ENCODE peak calls at places on chromosomes 6 and 20, in five cellular contexts. V, X, G, B and O are unnamed samples.

GRCh38 chr6:26155066-26155925 is 68.1 kb downstream of the HFE start:
- DNase-seq in V (no peak), X (no peak), G (no peak), B (peak), O (no peak)

GRCh38 chr6:38169826-38170526 is 350.4 kb downstream of the ZFAND3 start:
- DNase-seq in V (no peak), X (no peak), G (no peak), B (no peak), O (peak)

GRCh38 chr20:62962891-62963613 is 10.5 kb downstream of the SLC17A9 start:
- DNase-seq in V (no peak), X (no peak), G (no peak), B (no peak), O (no peak)

GRCh38 chr6:131268303-131268702 is 133.0 kb downstream of the AKAP7 start:
- DNase-seq in V (no peak), X (no peak), G (no peak), B (no peak), O (no peak)

GRCh38 chr6:139161169-139161568 is 26.3 kb downstream of the HECA start:
- DNase-seq in V (no peak), X (no peak), G (peak), B (no peak), O (no peak)

GRCh38 chr20:63969851-63970713 is at the start of gene ZNF512B:
- DNase-seq in V (peak), X (peak), G (no peak), B (peak), O (no peak)

GRCh38 chr6:117477988-117478852 is 4.3 kb upstream of the DCBLD1 start:
- DNase-seq in V (no peak), X (no peak), G (no peak), B (peak), O (no peak)

GRCh38 chr20:24389686-24390085 is 79.7 kb upstream of the SYNDIG1 start:
- DNase-seq in V (no peak), X (no peak), G (no peak), B (no peak), O (no peak)

GRCh38 chr6:125639621-125640020 is 109.8 kb upstream of the HEY2 start:
- DNase-seq in V (no peak), X (no peak), G (no peak), B (no peak), O (no peak)

GRCh38 chr20:54642733-54643667 is 167.6 kb downstream of the DOK5 start:
- DNase-seq in V (no peak), X (no peak), G (peak), B (no peak), O (no peak)

GRCh38 chr6:105345506-105345905 is 57.4 kb downstream of the PREP start:
- DNase-seq in V (no peak), X (no peak), G (no peak), B (no peak), O (no peak)

GRCh38 chr6:161010418-161010817 is 18.8 kb downstream of the MAP3K4 start:
- DNase-seq in V (peak), X (no peak), G (peak), B (no peak), O (no peak)

GRCh38 chr20:55094353-55094861 is 619.0 kb downstream of the DOK5 start:
- DNase-seq in V (no peak), X (no peak), G (no peak), B (no peak), O (no peak)

GRCh38 chr6:137496392-137496767 is 2.2 kb upstream of the OLIG3 start:
- DNase-seq in V (no peak), X (no peak), G (no peak), B (no peak), O (no peak)

GRCh38 chr6:137646506-137646905 is 152.3 kb upstream of the OLIG3 start:
- DNase-seq in V (no peak), X (no peak), G (no peak), B (no peak), O (no peak)

GRCh38 chr6:113859349-113860164 is 2.4 kb downstream of the MARCKS start:
- DNase-seq in V (no peak), X (no peak), G (peak), B (peak), O (no peak)

GRCh38 chr20:49323622-49324238 is 45.9 kb upstream of the ZNFX1 start:
- DNase-seq in V (peak), X (no peak), G (peak), B (peak), O (no peak)

GRCh38 chr6:116159782-116160524 is 34.0 kb upstream of the COL10A1 start:
- DNase-seq in V (no peak), X (no peak), G (peak), B (no peak), O (no peak)

GRCh38 chr6:18308070-18308735 is 43.9 kb upstream of the DEK start:
- DNase-seq in V (peak), X (no peak), G (peak), B (no peak), O (no peak)

GRCh38 chr20:20425785-20426471 is 58.0 kb downstream of the INSM1 start:
- DNase-seq in V (no peak), X (no peak), G (no peak), B (no peak), O (no peak)

GRCh38 chr6:15396808-15397207 is 150.9 kb downstream of the JARID2 start:
- DNase-seq in V (no peak), X (no peak), G (no peak), B (no peak), O (peak)

GRCh38 chr6:72464791-72465691 is 156.8 kb upstream of the KCNQ5 start:
- DNase-seq in V (no peak), X (no peak), G (peak), B (peak), O (no peak)

GRCh38 chr6:108699290-108700041 is 138.7 kb downstream of the FOXO3 start:
- DNase-seq in V (no peak), X (no peak), G (no peak), B (no peak), O (no peak)

GRCh38 chr6:15508363-15509330 is 154.2 kb downstream of the DTNBP1 start:
- DNase-seq in V (no peak), X (no peak), G (no peak), B (no peak), O (no peak)

GRCh38 chr6:119285908-119286625 is 63.5 kb downstream of the MAN1A1 start:
- DNase-seq in V (no peak), X (no peak), G (peak), B (no peak), O (no peak)

GRCh38 chr6:89818977-89819335 is 638 bp downstream of the MDN1 start:
- DNase-seq in V (no peak), X (no peak), G (peak), B (peak), O (no peak)

GRCh38 chr6:67640462-67640861 is 994.6 kb upstream of the ADGRB3 start:
- DNase-seq in V (no peak), X (no peak), G (peak), B (no peak), O (no peak)

GRCh38 chr6:110158479-110158878 is 21.0 kb downstream of the WASF1 start:
- DNase-seq in V (no peak), X (no peak), G (no peak), B (no peak), O (no peak)

GRCh38 chr6:138107752-138108592 is 753 bp upstream of the PERP start:
- DNase-seq in V (peak), X (peak), G (no peak), B (peak), O (no peak)

GRCh38 chr6:146184701-146185100 is 155.8 kb downstream of the GRM1 start:
- DNase-seq in V (no peak), X (no peak), G (no peak), B (no peak), O (no peak)

GRCh38 chr6:29938746-29939508 is 3.4 kb upstream of the HLA-A start:
- DNase-seq in V (no peak), X (no peak), G (no peak), B (no peak), O (no peak)

GRCh38 chr20:64053841-64054661 is 4.6 kb upstream of the SOX18 start:
- DNase-seq in V (no peak), X (no peak), G (no peak), B (peak), O (no peak)

GRCh38 chr20:45812157-45813005 is at the start of gene UBE2C:
- DNase-seq in V (peak), X (peak), G (peak), B (peak), O (peak)
- TF ChIP-seq CTCF in V (no peak), X (no peak), G (no peak), B (no peak), O (no peak)

DNA sequence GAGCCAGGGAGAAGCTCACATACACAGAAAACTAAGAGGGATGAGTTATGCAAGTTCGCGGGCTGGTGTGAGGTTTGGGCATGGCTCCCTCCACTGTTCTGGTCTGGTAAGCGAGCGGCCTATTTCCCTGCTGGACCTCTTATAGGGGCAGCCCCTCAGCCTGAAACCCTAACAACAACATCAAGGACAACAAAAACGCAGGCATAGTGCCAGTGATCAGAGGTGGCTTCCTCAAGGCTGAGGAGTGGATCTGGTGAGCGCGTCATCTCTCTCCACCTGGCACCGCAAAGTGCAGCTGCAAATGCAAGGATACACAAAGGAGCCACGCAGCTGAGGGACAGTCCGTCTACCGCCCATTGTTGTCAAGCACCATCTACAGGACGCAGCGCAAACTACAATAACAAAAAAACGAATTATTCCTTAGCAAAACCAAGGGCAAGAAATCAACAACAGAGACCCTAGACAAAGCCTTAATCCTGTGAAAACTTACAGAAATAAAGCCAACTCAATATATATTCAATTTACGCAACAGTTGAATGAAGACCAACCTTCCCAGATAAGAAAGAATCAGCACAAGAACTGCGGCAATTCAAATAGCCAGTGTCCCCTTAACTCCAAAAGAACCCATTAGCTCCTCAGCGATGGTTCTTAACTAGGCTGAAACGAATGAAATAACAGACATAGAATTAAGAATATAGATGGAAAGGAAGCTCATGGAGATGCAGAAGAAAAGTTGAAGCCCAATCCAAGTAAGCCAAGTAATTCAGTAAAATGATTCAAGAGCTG is 9.2 kb upstream of the DEFB110 start:
- DNase-seq in V (no peak), X (no peak), G (no peak), B (peak), O (peak)
- TF ChIP-seq CTCF in V (peak), X (peak), G (no peak), B (peak), O (peak)

DNA sequence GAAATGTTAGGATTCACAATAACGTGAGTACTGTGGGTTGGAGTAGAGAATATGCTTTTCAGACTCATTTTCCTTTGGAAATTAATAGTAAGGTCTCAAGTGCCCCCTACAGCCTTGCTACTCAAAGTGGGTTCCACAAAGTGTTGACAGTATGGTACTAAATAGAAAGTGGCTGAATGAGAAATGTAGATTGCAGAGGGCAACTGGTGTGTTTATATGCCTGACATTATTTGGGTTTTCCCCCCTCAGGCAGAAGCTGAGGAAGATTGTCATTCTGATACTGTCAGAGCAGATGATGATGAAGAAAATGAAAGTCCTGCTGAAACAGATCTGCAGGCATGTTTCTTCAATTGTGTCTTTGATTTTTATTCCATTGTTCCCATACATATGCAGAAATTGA is 5.6 kb downstream of the FBXO9 start:
- DNase-seq in V (no peak), X (no peak), G (no peak), B (no peak), O (no peak)
- TF ChIP-seq CTCF in V (no peak), X (no peak), G (no peak), B (no peak), O (no peak)

DNA sequence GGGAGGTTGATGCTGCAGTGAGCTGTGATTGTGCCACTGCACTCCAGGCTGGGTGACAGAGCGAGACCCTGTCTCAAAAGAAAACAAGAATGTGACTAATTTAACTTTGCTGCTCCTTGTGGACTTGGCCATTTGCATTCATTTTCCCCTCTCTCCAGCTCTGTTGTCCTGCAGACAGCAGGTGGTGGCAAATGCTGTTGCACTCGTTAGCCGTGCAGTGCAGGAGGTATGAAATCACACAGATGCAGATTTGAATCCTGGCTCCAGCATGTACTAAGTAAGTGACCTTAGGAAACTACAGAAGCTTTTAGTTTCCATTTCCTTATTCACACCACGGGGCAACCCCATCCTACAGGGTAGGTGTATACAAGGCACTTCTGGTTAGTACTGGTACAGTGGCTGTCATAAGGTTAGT is 9.6 kb upstream of the BEND3 start:
- DNase-seq in V (no peak), X (no peak), G (no peak), B (no peak), O (no peak)
- TF ChIP-seq CTCF in V (no peak), X (no peak), G (no peak), B (no peak), O (no peak)

GRCh38 chr6:142301421-142302391 is at the start of gene ADGRG6:
- DNase-seq in V (peak), X (peak), G (peak), B (peak), O (no peak)
- TF ChIP-seq CTCF in V (no peak), X (peak), G (no peak), B (peak), O (peak)

DNA sequence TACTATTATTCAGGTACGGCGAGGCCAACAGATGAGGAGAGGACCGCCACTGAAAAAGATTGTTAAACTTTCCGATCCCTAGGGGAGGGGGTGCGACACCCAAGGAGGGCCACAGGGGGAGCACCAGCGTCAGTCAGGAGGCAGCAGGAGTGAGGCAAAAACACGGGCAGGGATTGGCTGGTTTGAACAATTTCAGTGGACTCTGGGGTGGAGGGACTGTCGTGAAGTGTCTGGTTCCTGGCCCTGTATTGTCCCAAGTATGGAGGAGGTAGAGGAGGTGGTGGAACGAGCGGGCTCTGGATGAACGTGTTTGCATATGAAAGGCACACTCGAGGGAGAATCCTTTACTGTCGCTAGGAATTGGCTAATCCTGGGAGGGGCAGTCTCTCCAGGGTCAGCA is 32.5 kb upstream of the MCUR1 start:
- DNase-seq in V (no peak), X (no peak), G (no peak), B (peak), O (no peak)
- TF ChIP-seq CTCF in V (no peak), X (no peak), G (no peak), B (no peak), O (no peak)

GRCh38 chr6:68976260-68976659 is 341.2 kb downstream of the ADGRB3 start:
- DNase-seq in V (no peak), X (no peak), G (no peak), B (no peak), O (no peak)
- TF ChIP-seq CTCF in V (peak), X (peak), G (no peak), B (peak), O (no peak)

GRCh38 chr6:167819640-167820039 is 7.1 kb upstream of the AFDN start:
- DNase-seq in V (no peak), X (no peak), G (no peak), B (no peak), O (no peak)

GRCh38 chr6:167817016-167817415 is 9.7 kb upstream of the AFDN start:
- DNase-seq in V (no peak), X (no peak), G (no peak), B (no peak), O (no peak)

GRCh38 chr6:167817729-167818128 is 9.0 kb upstream of the AFDN start:
- DNase-seq in V (peak), X (no peak), G (no peak), B (no peak), O (no peak)

GRCh38 chr6:167811689-167812487 is 14.8 kb upstream of the AFDN start:
- DNase-seq in V (no peak), X (no peak), G (no peak), B (no peak), O (no peak)

DNA sequence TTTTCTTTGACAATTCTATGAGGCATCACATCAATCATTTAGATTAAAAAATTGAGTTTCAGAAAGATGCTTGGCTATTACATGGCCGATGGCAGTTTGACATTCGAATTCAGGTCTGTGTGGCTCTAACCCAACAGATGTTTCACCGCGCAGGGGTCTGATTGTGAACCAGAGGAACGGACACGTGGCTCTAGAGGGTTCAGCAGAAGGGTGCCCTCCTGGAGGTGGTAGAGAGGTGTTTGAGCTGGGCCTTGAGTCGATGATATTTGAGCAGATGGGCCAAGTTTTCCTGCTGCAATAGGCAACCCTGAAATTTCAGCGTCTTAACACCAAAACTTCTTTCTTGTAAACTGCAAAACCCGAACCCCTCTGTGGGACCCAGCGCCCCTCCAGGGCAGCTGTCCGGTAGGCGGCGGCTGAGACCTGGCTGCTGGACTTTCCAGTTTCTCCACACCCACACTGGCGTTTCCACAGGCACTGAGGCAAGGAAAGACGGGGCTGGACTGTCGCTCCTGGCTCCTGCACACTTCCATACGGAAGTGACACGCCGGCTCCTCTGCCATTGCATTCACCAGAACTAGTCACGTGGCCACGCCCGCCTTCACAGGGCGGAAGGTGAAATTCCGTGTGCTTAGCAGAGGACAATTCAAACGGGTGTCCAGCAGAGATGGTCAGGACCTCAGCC is 11.3 kb upstream of the AFDN start:
- DNase-seq in V (no peak), X (no peak), G (no peak), B (no peak), O (no peak)
- TF ChIP-seq CTCF in V (no peak), X (no peak), G (no peak), B (no peak), O (no peak)

GRCh38 chr6:49607391-49607982 is 29.2 kb downstream of the RHAG start:
- DNase-seq in V (no peak), X (no peak), G (no peak), B (no peak), O (no peak)
- TF ChIP-seq CTCF in V (peak), X (peak), G (no peak), B (no peak), O (no peak)

DNA sequence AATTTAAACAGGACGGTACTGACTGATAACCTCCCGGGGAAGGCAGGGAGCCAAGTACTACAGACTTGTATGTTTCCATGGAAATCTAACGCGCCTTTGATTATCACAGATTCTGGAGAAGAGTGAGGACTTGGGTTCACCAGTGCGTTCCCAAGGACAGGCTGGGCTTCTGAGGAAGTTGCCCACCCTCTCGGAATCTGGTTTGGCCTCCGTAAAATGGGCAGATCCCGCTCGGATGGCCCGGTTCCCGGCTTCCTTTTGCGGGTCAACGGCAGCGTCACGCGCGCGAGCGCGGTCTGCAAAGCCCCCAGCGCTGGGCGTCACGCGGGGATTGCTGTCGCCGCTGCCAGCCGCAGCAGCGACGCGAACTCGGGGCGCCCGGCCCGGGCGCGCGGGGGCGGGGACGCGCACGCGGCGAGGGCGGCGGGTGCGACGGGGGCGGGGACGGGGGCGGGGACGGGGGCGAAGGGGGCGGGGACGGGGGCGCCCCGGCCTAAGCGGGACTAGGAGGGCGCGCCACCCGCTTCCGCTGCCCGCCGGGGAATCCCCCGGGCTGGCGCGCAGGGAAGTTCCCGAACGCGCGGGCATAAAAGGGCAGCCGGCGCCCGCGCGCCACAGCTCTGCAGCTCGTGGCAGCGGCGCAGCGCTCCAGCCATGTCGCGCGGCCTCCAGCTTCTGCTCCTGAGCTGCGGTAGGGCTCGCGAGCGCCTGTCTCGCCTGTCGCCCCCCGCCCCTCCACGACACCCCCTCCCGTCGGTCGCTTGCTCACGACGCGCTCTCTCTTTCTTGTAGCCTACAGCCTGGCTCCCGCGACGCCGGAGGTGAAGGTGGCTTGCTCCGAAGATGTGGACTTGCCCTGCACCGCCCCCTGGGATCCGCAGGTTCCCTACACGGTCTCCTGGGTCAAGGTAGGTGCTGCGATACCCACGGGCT is at the start of gene CD83:
- DNase-seq in V (peak), X (peak), G (peak), B (peak), O (no peak)
- TF ChIP-seq CTCF in V (no peak), X (peak), G (no peak), B (no peak), O (peak)